ENCODE peak calls at places on chromosomes 5 and 9, in ten cellular contexts. O is Calu3, X is omental fat pad, C is activated B cell treated with CpG ODN at 0.5 μM for 24 hours, J is astrocyte, P is lower leg skin, U is sigmoid colon, N is mammary epithelial cell, T is GM12865, R is progenitor cell of endocrine pancreas. K is an unnamed sample.

GRCh38 chr9:114957558-114957957 is 27.2 kb upstream of the TNFSF8 start:
- DNase-seq in T (peak), U (no peak), P (no peak), N (no peak), R (no peak), J (no peak), X (no peak), C (no peak), O (no peak), K (no peak)

GRCh38 chr5:14781106-14781505 is 90.5 kb downstream of the ANKH start:
- DNase-seq in X (no peak), R (no peak), C (no peak), J (peak), P (no peak), T (peak), N (no peak), O (no peak), U (no peak), K (no peak)

GRCh38 chr5:23631283-23632045 is 124.1 kb downstream of the PRDM9 start:
- DNase-seq in C (no peak), X (no peak), N (peak), O (peak), T (no peak), R (no peak), P (no peak), U (no peak), J (no peak), K (no peak)

GRCh38 chr9:28584542-28584941 is 1011.3 kb upstream of the C9orf72 start:
- DNase-seq in C (no peak), N (no peak), P (no peak), J (no peak), R (no peak), T (no peak), X (no peak), U (no peak), O (no peak), K (no peak)

GRCh38 chr9:130196643-130197042 is 24.4 kb downstream of the NCS1 start:
- DNase-seq in T (no peak), P (no peak), R (no peak), X (no peak), U (no peak), O (no peak), C (no peak), J (no peak), N (no peak), K (no peak)

GRCh38 chr9:96566401-96567202 is 53.0 kb downstream of the CDC14B start:
- DNase-seq in P (peak), N (peak), J (peak), T (peak), C (peak), O (peak), U (peak), X (peak), R (peak), K (peak)

GRCh38 chr5:126339215-126339805 is 83.9 kb upstream of the GRAMD2B start:
- DNase-seq in U (no peak), T (peak), X (no peak), J (peak), P (peak), O (peak), R (peak), N (peak), C (no peak), K (no peak)

GRCh38 chr5:5810461-5810860 is 388.0 kb downstream of the ICE1 start:
- DNase-seq in J (no peak), R (no peak), O (no peak), N (no peak), P (no peak), X (no peak), U (no peak), C (no peak), T (no peak), K (no peak)

GRCh38 chr5:151055336-151055735 is 25.5 kb downstream of the TNIP1 start:
- DNase-seq in N (no peak), O (no peak), C (no peak), R (no peak), P (no peak), U (no peak), T (no peak), J (no peak), X (no peak), K (no peak)

GRCh38 chr9:3758816-3759576 is 233.2 kb upstream of the RFX3 start:
- DNase-seq in U (no peak), P (no peak), X (no peak), N (no peak), O (no peak), T (peak), J (no peak), C (no peak), R (no peak), K (no peak)

GRCh38 chr5:143142596-143143435 is 260.7 kb downstream of the NR3C1 start:
- DNase-seq in T (no peak), X (no peak), U (peak), R (no peak), N (peak), C (no peak), J (peak), O (no peak), P (peak), K (no peak)

GRCh38 chr9:92098638-92099037 is 16.6 kb downstream of the SPTLC1 start:
- DNase-seq in R (no peak), U (no peak), C (no peak), P (no peak), O (no peak), N (no peak), T (no peak), J (no peak), X (no peak), K (no peak)

GRCh38 chr9:121169094-121169601 is 32.5 kb downstream of the RAB14 start:
- DNase-seq in X (no peak), R (no peak), C (no peak), N (no peak), J (no peak), P (no peak), O (peak), T (no peak), U (no peak), K (no peak)

GRCh38 chr5:54519083-54519541 is 1.6 kb downstream of the SNX18 start:
- DNase-seq in N (no peak), P (no peak), C (no peak), T (no peak), X (no peak), U (peak), R (no peak), O (no peak), J (no peak), K (no peak)

GRCh38 chr9:119370816-119371215 is 1.6 kb upstream of the BRINP1 start:
- DNase-seq in T (peak), O (no peak), P (no peak), N (peak), J (peak), R (peak), X (no peak), C (no peak), U (no peak), K (no peak)

GRCh38 chr9:73056245-73056644 is 95.4 kb upstream of the ANXA1 start:
- DNase-seq in X (no peak), J (no peak), U (no peak), T (no peak), O (no peak), P (no peak), N (no peak), C (no peak), R (no peak), K (no peak)

GRCh38 chr5:9380108-9380507 is 165.8 kb downstream of the SEMA5A start:
- DNase-seq in O (peak), C (no peak), R (no peak), T (no peak), J (peak), N (peak), X (no peak), U (no peak), P (no peak), K (no peak)

GRCh38 chr9:120351106-120351505 is 228.9 kb downstream of the CDK5RAP2 start:
- DNase-seq in X (no peak), U (no peak), C (no peak), J (no peak), N (no peak), O (no peak), P (no peak), T (no peak), R (no peak), K (no peak)

GRCh38 chr5:36658016-36658415 is 51.6 kb downstream of the SLC1A3 start:
- DNase-seq in J (peak), O (no peak), R (no peak), T (no peak), U (no peak), N (no peak), C (no peak), P (no peak), X (no peak), K (no peak)

GRCh38 chr9:114861922-114862605 is 56.2 kb upstream of the TNFSF15 start:
- DNase-seq in J (peak), O (no peak), T (no peak), X (no peak), U (no peak), R (no peak), N (no peak), P (no peak), C (no peak), K (no peak)

GRCh38 chr5:58459276-58459859 is 518 bp downstream of the PLK2 start:
- DNase-seq in X (no peak), P (peak), C (no peak), R (peak), N (peak), J (no peak), T (peak), O (no peak), U (peak), K (peak)

GRCh38 chr5:32265902-32266301 is 46.8 kb downstream of the MTMR12 start:
- DNase-seq in R (no peak), T (no peak), N (no peak), U (no peak), C (no peak), O (no peak), J (no peak), X (no peak), P (no peak), K (no peak)

GRCh38 chr5:175475248-175475647 is 3.1 kb upstream of the SFXN1 start:
- DNase-seq in N (no peak), C (no peak), R (no peak), J (no peak), X (no peak), U (no peak), P (no peak), O (no peak), T (no peak), K (no peak)

DNA sequence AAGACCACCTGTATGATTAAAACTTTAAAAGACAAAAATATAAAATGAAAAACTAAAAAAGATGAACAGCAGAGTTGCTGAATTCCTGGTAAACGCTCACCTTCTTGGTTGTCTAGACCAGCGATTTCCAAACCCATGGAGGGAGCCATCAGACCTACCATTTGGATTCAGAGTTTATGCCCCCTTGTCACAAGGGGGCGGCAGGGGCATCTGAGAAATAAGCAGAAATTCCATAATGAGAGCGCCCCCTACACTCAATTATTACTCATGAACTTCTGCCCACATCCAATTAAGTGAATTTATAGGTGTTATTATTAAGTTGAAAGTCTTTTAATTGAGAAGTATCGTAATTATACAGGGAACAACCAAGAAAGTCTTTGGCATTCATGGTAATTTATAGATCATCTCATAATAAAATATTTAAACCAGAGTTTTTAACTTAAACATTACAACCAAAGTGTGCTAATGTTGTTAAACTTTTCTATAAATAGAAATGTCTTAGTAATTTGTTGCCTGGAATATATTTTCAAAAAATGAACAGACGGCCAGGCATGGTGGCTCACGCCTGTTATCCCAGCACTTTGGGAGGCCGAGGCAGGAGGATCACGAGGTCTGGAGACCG is 35.2 kb upstream of the SPATA31C2 start:
- DNase-seq in J (peak), N (peak), X (no peak), O (peak), R (no peak), P (peak), T (peak), U (no peak), C (no peak), K (no peak)
- TF ChIP-seq CTCF in J (peak), N (peak), X (no peak), O (peak), R (peak), P (no peak), T (peak), U (peak), C (no peak), K (peak)

DNA sequence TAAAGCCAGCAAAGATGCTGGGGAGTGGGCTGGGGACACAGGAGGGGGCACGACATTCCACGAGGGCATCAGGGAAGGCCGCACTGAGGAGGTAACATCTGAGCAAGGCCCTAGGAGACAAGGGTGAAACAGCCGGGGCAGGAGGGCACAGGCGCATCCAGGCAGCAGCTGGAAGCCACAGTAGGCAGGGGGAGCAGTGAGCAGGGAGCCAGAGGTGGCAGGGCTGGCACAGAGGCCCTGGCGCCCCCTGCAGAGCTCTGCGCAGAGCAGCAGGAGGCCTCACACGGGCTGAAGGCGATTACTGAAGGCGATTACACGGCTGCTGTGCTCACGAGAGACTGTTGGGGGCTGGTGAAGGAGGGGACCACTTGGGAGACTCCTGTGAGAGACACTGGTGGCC is 15.4 kb downstream of the LMAN2 start:
- DNase-seq in R (no peak), J (no peak), T (no peak), O (peak), N (no peak), U (no peak), C (no peak), P (no peak), X (no peak), K (no peak)
- TF ChIP-seq CTCF in R (peak), J (no peak), T (peak), O (peak), N (peak), U (no peak), C (no peak), P (no peak), X (no peak), K (peak)

DNA sequence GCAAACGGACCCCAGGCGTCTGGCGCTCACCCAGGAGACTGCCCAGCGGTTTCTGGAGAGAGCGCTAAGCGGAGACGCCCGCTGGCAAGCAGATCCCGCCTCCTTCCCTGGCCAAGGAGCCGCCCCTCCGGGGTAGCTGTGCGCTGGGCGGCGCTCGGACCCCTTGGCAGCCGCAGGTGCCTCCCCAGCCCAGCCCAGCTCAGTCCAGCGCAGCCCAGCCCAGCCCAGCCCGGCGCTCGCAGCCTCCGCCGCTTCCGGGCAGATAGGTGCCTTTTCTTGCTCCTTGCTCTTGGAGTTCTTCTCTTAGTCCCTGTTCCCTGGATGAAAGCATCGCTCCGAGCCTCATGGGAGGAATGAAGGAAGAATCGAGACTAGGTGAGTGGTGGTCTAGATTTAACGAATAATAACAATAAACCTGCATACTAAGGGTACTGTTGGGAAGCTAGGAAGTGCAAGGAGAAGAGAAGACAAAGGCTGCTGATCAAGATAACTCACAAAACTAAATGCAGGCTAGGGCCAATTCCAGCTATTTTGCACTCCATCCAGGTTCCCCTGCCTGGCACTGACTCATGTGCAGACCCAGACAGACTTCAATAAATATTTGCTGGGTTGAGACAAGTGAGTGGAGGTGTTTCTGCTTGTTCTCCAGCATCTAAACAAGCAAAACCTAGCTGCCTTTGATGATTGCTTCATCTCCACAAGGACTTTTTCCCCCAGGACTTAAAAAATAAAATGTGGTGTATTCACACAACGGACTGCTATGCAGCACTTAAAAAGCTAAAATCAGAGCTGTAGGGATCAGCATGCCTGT is at the start of gene STK32A:
- DNase-seq in N (peak), X (no peak), O (peak), J (peak), U (peak), T (no peak), C (no peak), P (no peak), R (peak), K (no peak)
- TF ChIP-seq CTCF in N (no peak), X (no peak), O (no peak), J (no peak), U (no peak), T (no peak), C (no peak), P (no peak), R (peak), K (no peak)

DNA sequence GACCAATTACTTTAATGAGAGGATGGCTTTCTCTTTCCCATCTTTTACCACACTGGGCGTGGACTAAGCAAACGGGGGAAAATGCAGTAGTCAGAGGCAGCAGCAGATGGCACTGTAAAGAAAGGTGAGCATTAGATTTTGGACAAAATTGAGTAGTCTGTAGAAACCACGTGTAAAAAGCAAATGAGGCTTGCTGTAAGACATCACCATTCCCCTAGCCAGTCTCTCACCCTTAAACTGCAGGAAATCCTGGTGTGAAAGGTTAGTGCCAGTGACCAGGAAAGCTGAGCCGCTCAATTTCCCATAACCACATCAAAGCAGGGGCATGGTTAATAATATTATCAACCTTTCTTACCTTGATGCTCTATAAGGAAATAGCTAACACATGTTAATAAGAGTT is 31.8 kb downstream of the SPATA31C2 start:
- DNase-seq in J (peak), P (no peak), X (no peak), N (peak), R (no peak), U (no peak), C (no peak), O (peak), T (no peak), K (no peak)
- TF ChIP-seq CTCF in J (peak), P (no peak), X (no peak), N (peak), R (peak), U (peak), C (no peak), O (no peak), T (peak), K (peak)

GRCh38 chr9:35599763-35600604 is 5.1 kb upstream of the TESK1 start:
- DNase-seq in X (no peak), U (no peak), N (no peak), O (no peak), C (no peak), R (no peak), J (no peak), P (no peak), T (no peak), K (no peak)
- TF ChIP-seq CTCF in X (no peak), U (no peak), N (peak), O (no peak), C (no peak), R (peak), J (no peak), P (no peak), T (no peak), K (peak)

DNA sequence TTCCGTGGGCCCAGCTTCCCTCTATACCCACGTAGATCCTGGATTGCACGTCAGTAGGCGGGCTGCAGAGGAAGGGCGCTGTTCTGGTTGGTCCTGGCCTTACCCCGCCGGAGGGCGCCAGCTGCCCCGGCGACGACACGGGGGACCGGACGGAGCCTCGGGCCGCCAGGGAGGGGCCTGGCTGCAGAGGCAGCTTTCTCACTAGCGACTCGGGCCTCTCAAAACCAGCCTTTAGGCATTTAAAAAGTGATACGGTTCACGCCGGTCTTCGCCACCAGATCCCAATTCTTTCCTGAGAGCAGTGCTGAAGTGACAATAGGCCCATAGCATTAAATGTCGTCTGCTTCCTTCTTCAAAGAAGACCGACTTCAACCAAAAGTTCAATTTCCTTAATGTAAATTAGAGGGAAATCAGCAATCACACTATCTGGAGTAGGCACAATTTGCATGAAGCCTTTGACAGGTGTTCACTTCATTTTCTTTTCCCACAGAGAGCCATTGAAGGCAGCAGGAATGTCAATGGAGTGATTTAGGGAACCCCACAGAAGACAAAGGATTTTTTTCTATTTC is 17.6 kb upstream of the UBE2D2 start:
- DNase-seq in U (peak), T (peak), R (peak), J (peak), O (no peak), P (peak), X (no peak), N (no peak), C (peak), K (no peak)
- TF ChIP-seq CTCF in U (no peak), T (peak), R (peak), J (no peak), O (no peak), P (no peak), X (no peak), N (no peak), C (no peak), K (no peak)

GRCh38 chr5:59800375-59800893 is 93.1 kb downstream of the PDE4D start:
- DNase-seq in J (no peak), P (no peak), R (no peak), T (no peak), N (no peak), X (no peak), C (no peak), O (no peak), U (no peak), K (no peak)
- TF ChIP-seq CTCF in J (no peak), P (no peak), R (no peak), T (no peak), N (no peak), X (no peak), C (no peak), O (peak), U (no peak), K (no peak)

GRCh38 chr5:98339141-98339848 is 434.2 kb upstream of the RGMB start:
- DNase-seq in U (peak), X (no peak), O (no peak), N (no peak), R (no peak), C (no peak), P (no peak), T (no peak), J (no peak), K (no peak)
- TF ChIP-seq CTCF in U (no peak), X (no peak), O (no peak), N (no peak), R (no peak), C (no peak), P (no peak), T (no peak), J (no peak), K (no peak)

GRCh38 chr9:116316231-116316630 is 162.6 kb downstream of the PAPPA start:
- DNase-seq in U (no peak), P (no peak), X (no peak), C (no peak), O (no peak), J (no peak), N (no peak), R (no peak), T (no peak), K (no peak)

GRCh38 chr9:116312221-116312620 is 158.6 kb downstream of the PAPPA start:
- DNase-seq in U (no peak), O (no peak), X (no peak), P (no peak), J (no peak), N (no peak), R (no peak), C (no peak), T (no peak), K (no peak)

GRCh38 chr9:116317503-116317902 is 163.9 kb downstream of the PAPPA start:
- DNase-seq in O (no peak), N (no peak), T (no peak), R (no peak), J (no peak), U (no peak), C (no peak), X (no peak), P (no peak), K (no peak)

GRCh38 chr9:116310212-116310611 is 156.6 kb downstream of the PAPPA start:
- DNase-seq in C (no peak), N (no peak), P (no peak), J (no peak), R (no peak), X (no peak), T (no peak), O (no peak), U (no peak), K (no peak)

GRCh38 chr9:116313638-116314037 is 160.0 kb downstream of the PAPPA start:
- DNase-seq in N (no peak), T (no peak), C (no peak), O (no peak), R (no peak), P (no peak), X (no peak), J (no peak), U (no peak), K (no peak)
- TF ChIP-seq CTCF in N (peak), T (no peak), C (no peak), O (no peak), R (no peak), P (no peak), X (no peak), J (peak), U (no peak), K (peak)

K was measured in osteocyte.